ENCODE peak calls at places on chromosomes 13 and 19, in seven cellular contexts. T, F, J, L, V, Y and E are unnamed samples. For H3K27me3, the result is how much of the 10 kb centered on the place peaks cover.

GRCh38 chr13:36736119-36736726 is 62.4 kb downstream of the SERTM1 start:
- DNase-seq in T (no peak), F (no peak), J (no peak), L (peak), V (no peak), Y (peak), E (peak)

GRCh38 chr13:81760316-81760715 is 1419.4 kb upstream of the SPRY2 start:
- DNase-seq in T (no peak), F (no peak), J (no peak), L (no peak), V (no peak), Y (no peak), E (peak)

GRCh38 chr13:77034883-77035282 is 7.9 kb upstream of the FBXL3 start:
- DNase-seq in T (no peak), F (no peak), J (no peak), L (no peak), V (no peak), Y (peak), E (no peak)

GRCh38 chr13:51207881-51208280 is 14.3 kb upstream of the FAM124A start:
- DNase-seq in T (no peak), F (no peak), J (no peak), L (no peak), V (no peak), Y (no peak), E (no peak)

GRCh38 chr13:40409278-40409677 is 257.2 kb downstream of the FOXO1 start:
- DNase-seq in T (no peak), F (peak), J (no peak), L (no peak), V (no peak), Y (no peak), E (no peak)

GRCh38 chr19:42081584-42082258 is 5.8 kb downstream of the ZNF574 start:
- DNase-seq in T (no peak), F (no peak), J (no peak), L (no peak), V (no peak), Y (peak), E (peak)

GRCh38 chr13:40061466-40062450 is 406.3 kb downstream of the COG6 start:
- DNase-seq in T (no peak), F (no peak), J (no peak), L (no peak), V (no peak), Y (no peak), E (no peak)

GRCh38 chr13:26727122-26727521 is 33.5 kb downstream of the GPR12 start:
- DNase-seq in T (no peak), F (no peak), J (no peak), L (no peak), V (no peak), Y (no peak), E (no peak)

GRCh38 chr19:14248578-14249011 is 42.6 kb upstream of the ADGRL1 start:
- DNase-seq in T (no peak), F (no peak), J (no peak), L (peak), V (no peak), Y (no peak), E (peak)

GRCh38 chr19:39167461-39168257 is 29.1 kb upstream of the NCCRP1 start:
- DNase-seq in T (no peak), F (no peak), J (no peak), L (no peak), V (peak), Y (no peak), E (no peak)

GRCh38 chr13:39840201-39840600 is 184.7 kb downstream of the COG6 start:
- DNase-seq in T (no peak), F (no peak), J (no peak), L (no peak), V (no peak), Y (no peak), E (no peak)

GRCh38 chr19:42114412-42114811 is 17.8 kb downstream of the POU2F2 start:
- DNase-seq in T (no peak), F (peak), J (no peak), L (no peak), V (no peak), Y (no peak), E (no peak)

GRCh38 chr19:48230555-48231129 is 25.1 kb downstream of the CARD8 start:
- DNase-seq in T (no peak), F (no peak), J (no peak), L (no peak), V (no peak), Y (no peak), E (no peak)

GRCh38 chr13:97901716-97902115 is 51.8 kb upstream of the IPO5 start:
- DNase-seq in T (no peak), F (no peak), J (no peak), L (no peak), V (no peak), Y (no peak), E (no peak)

GRCh38 chr19:17861542-17862402 is 2.1 kb downstream of the RPL18A start:
- DNase-seq in T (no peak), F (no peak), J (no peak), L (no peak), V (no peak), Y (no peak), E (no peak)

GRCh38 chr13:110559986-110560385 is 1.5 kb downstream of the RAB20 start:
- DNase-seq in T (no peak), F (no peak), J (no peak), L (no peak), V (peak), Y (no peak), E (no peak)

GRCh38 chr19:12111176-12111575 is 29.0 kb downstream of the ZNF20 start:
- DNase-seq in T (no peak), F (no peak), J (no peak), L (no peak), V (no peak), Y (no peak), E (no peak)

GRCh38 chr19:43997631-43998290 is 5.0 kb upstream of the ZNF230 start:
- DNase-seq in T (no peak), F (no peak), J (no peak), L (no peak), V (no peak), Y (peak), E (no peak)

GRCh38 chr19:16039545-16039944 is 36.8 kb upstream of the TPM4 start:
- DNase-seq in T (no peak), F (no peak), J (no peak), L (no peak), V (no peak), Y (no peak), E (no peak)

GRCh38 chr13:99432637-99433542 is 68.4 kb upstream of the TM9SF2 start:
- DNase-seq in T (peak), F (peak), J (peak), L (peak), V (peak), Y (peak), E (peak)
- H3K4me3 ChIP-seq in T (peak), F (peak), J (peak), L (peak), V (peak), Y (no peak), E (no peak)

GRCh38 chr13:61136101-61136500 is 279.5 kb downstream of the PCDH20 start:
- DNase-seq in T (no peak), F (no peak), J (no peak), L (no peak), V (no peak), Y (no peak), E (no peak)

GRCh38 chr13:61135583-61135982 is 280.1 kb downstream of the PCDH20 start:
- DNase-seq in T (no peak), F (no peak), J (no peak), L (no peak), V (no peak), Y (no peak), E (no peak)

GRCh38 chr13:61142506-61142905 is 273.1 kb downstream of the PCDH20 start:
- DNase-seq in T (no peak), F (no peak), J (no peak), L (no peak), V (no peak), Y (no peak), E (no peak)

GRCh38 chr13:61138857-61139256 is 276.8 kb downstream of the PCDH20 start:
- DNase-seq in T (no peak), F (no peak), J (no peak), L (no peak), V (no peak), Y (no peak), E (no peak)

DNA sequence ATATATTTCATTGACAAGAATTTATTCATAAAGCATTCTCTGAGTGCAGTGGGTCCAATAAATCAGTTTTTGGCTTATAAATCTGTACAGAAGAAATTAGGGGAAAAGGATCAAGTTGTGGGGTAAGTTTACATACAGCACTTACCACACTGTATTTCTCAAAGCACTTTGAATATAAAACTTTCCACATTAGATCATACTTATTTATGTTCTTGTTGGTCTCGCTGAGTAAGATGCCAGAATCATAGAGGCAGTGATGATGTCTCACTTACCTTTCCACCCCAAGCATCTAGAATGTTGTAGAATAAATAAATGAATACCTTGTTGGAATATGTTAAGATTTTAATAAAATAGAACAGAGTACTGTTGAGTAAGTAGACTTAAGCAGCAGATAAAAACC is 279.1 kb downstream of the PCDH20 start:
- DNase-seq in T (no peak), F (no peak), J (no peak), L (no peak), V (no peak), Y (no peak), E (no peak)
- H3K27ac ChIP-seq in T (no peak), F (no peak), J (no peak), L (no peak), V (no peak), Y (no peak), E (no peak)

GRCh38 chr13:92739306-92739818 is 487.2 kb upstream of the GPC6 start:
- DNase-seq in T (no peak), F (no peak), J (no peak), L (no peak), V (no peak), Y (peak), E (no peak)

GRCh38 chr13:92743992-92744391 is 482.6 kb upstream of the GPC6 start:
- DNase-seq in T (no peak), F (no peak), J (no peak), L (no peak), V (no peak), Y (no peak), E (no peak)

GRCh38 chr13:92745233-92745632 is 481.4 kb upstream of the GPC6 start:
- DNase-seq in T (no peak), F (no peak), J (no peak), L (no peak), V (no peak), Y (no peak), E (no peak)
- H3K27me3 ChIP-seq in T (under half), F (under half), J (under half), L (under half), V (under half), Y (under half), E (under half)

GRCh38 chr19:8105471-8105870 is 43.9 kb downstream of the FBN3 start:
- DNase-seq in T (no peak), F (no peak), J (no peak), L (no peak), V (no peak), Y (no peak), E (no peak)
- H3K4me3 ChIP-seq in T (no peak), F (no peak), J (no peak), L (no peak), V (no peak), Y (no peak), E (no peak)

GRCh38 chr13:100051070-100051469 is 37.8 kb upstream of the PCCA start:
- DNase-seq in T (no peak), F (no peak), J (no peak), L (no peak), V (no peak), Y (no peak), E (no peak)
- H3K27ac ChIP-seq in T (no peak), F (no peak), J (no peak), L (peak), V (no peak), Y (no peak), E (no peak)